ENCODE peak calls at places on chromosomes 6 and 20, in ten cellular contexts. One of them, this sample, is unnamed.
A peak's percentile ranks its signal among the peaks of the same experiment; 100 is the strongest.

GRCh38 chr6:169738972-169739529 is 12.3 kb downstream of the DYNLT2 start:
- DNase-seq in MM.1S: no peak
- DNase-seq in left ventricle myocardium inferior: no peak
- DNase-seq in astrocyte: no peak
- DNase-seq in GM06990: no peak
- DNase-seq in AG04450: no peak
- DNase-seq in lower leg skin: no peak
- DNase-seq in ovary: no peak
- DNase-seq in AG09309: no peak
- DNase-seq in Peyer's patch: no peak
- DNase-seq in this sample: no peak

GRCh38 chr6:108966855-108967755 is 118.9 kb downstream of the ARMC2 start:
- DNase-seq in ovary: peak; percentile 57
- DNase-seq in GM06990: no peak
- DNase-seq in Peyer's patch: no peak
- DNase-seq in AG04450: no peak
- DNase-seq in AG09309: no peak
- DNase-seq in lower leg skin: no peak
- DNase-seq in MM.1S: no peak
- DNase-seq in left ventricle myocardium inferior: peak; percentile 50
- DNase-seq in astrocyte: peak; percentile 51
- DNase-seq in this sample: peak; percentile 34

GRCh38 chr20:63471719-63472158 is 716 bp downstream of the KCNQ2 start:
- DNase-seq in left ventricle myocardium inferior: no peak
- DNase-seq in AG09309: no peak
- DNase-seq in Peyer's patch: no peak
- DNase-seq in GM06990: no peak
- DNase-seq in AG04450: no peak
- DNase-seq in lower leg skin: no peak
- DNase-seq in ovary: no peak
- DNase-seq in astrocyte: no peak
- DNase-seq in MM.1S: no peak
- DNase-seq in this sample: no peak

GRCh38 chr6:127749095-127749494 is 151.8 kb downstream of the THEMIS start:
- DNase-seq in MM.1S: no peak
- DNase-seq in AG04450: no peak
- DNase-seq in astrocyte: no peak
- DNase-seq in GM06990: no peak
- DNase-seq in ovary: no peak
- DNase-seq in left ventricle myocardium inferior: no peak
- DNase-seq in AG09309: no peak
- DNase-seq in lower leg skin: no peak
- DNase-seq in Peyer's patch: no peak
- DNase-seq in this sample: no peak

GRCh38 chr6:137928286-137928685 is 61.2 kb downstream of the TNFAIP3 start:
- DNase-seq in lower leg skin: no peak
- DNase-seq in GM06990: no peak
- DNase-seq in Peyer's patch: no peak
- DNase-seq in ovary: no peak
- DNase-seq in MM.1S: peak; percentile 59
- DNase-seq in AG04450: no peak
- DNase-seq in astrocyte: no peak
- DNase-seq in left ventricle myocardium inferior: no peak
- DNase-seq in AG09309: no peak
- DNase-seq in this sample: no peak

GRCh38 chr6:17863971-17864754 is 123.3 kb downstream of the KIF13A start:
- DNase-seq in astrocyte: peak; percentile 88
- DNase-seq in AG04450: no peak
- DNase-seq in Peyer's patch: no peak
- DNase-seq in lower leg skin: peak; percentile 41
- DNase-seq in left ventricle myocardium inferior: peak; percentile 27
- DNase-seq in AG09309: no peak
- DNase-seq in ovary: no peak
- DNase-seq in GM06990: no peak
- DNase-seq in MM.1S: no peak
- DNase-seq in this sample: peak; percentile 90

GRCh38 chr6:113599444-113599843 is 257.7 kb upstream of the MARCKS start:
- DNase-seq in MM.1S: no peak
- DNase-seq in AG09309: no peak
- DNase-seq in GM06990: no peak
- DNase-seq in Peyer's patch: no peak
- DNase-seq in astrocyte: peak; percentile 73
- DNase-seq in left ventricle myocardium inferior: no peak
- DNase-seq in AG04450: no peak
- DNase-seq in ovary: no peak
- DNase-seq in lower leg skin: no peak
- DNase-seq in this sample: peak; percentile 62

GRCh38 chr6:45504947-45505346 is 127.2 kb upstream of the SUPT3H start:
- DNase-seq in GM06990: no peak
- DNase-seq in AG09309: peak; percentile 38
- DNase-seq in ovary: peak; percentile 37
- DNase-seq in left ventricle myocardium inferior: no peak
- DNase-seq in AG04450: peak; percentile 94
- DNase-seq in Peyer's patch: no peak
- DNase-seq in MM.1S: no peak
- DNase-seq in lower leg skin: no peak
- DNase-seq in astrocyte: peak; percentile 96
- DNase-seq in this sample: peak; percentile 96

GRCh38 chr6:30889921-30890645 is 5.8 kb downstream of the DDR1 start:
- DNase-seq in left ventricle myocardium inferior: no peak
- DNase-seq in MM.1S: no peak
- DNase-seq in lower leg skin: no peak
- DNase-seq in AG09309: no peak
- DNase-seq in Peyer's patch: no peak
- DNase-seq in astrocyte: peak; percentile 37
- DNase-seq in AG04450: no peak
- DNase-seq in GM06990: no peak
- DNase-seq in ovary: peak; percentile 25
- DNase-seq in this sample: no peak

GRCh38 chr6:163422574-163422973 is 8.1 kb downstream of the QKI start:
- DNase-seq in MM.1S: no peak
- DNase-seq in lower leg skin: no peak
- DNase-seq in astrocyte: no peak
- DNase-seq in AG04450: no peak
- DNase-seq in ovary: no peak
- DNase-seq in left ventricle myocardium inferior: no peak
- DNase-seq in AG09309: no peak
- DNase-seq in GM06990: no peak
- DNase-seq in Peyer's patch: no peak
- DNase-seq in this sample: no peak

GRCh38 chr6:161327360-161327953 is 53.6 kb upstream of the AGPAT4 start:
- DNase-seq in GM06990: no peak
- DNase-seq in AG04450: no peak
- DNase-seq in ovary: no peak
- DNase-seq in left ventricle myocardium inferior: no peak
- DNase-seq in lower leg skin: no peak
- DNase-seq in AG09309: no peak
- DNase-seq in Peyer's patch: no peak
- DNase-seq in astrocyte: peak; percentile 3
- DNase-seq in MM.1S: no peak
- DNase-seq in this sample: no peak

GRCh38 chr6:142421285-142422202 is 119.7 kb downstream of the ADGRG6 start:
- DNase-seq in GM06990: no peak
- DNase-seq in ovary: no peak
- DNase-seq in astrocyte: peak; percentile 34
- DNase-seq in AG09309: no peak
- DNase-seq in Peyer's patch: no peak
- DNase-seq in AG04450: no peak
- DNase-seq in left ventricle myocardium inferior: no peak
- DNase-seq in MM.1S: no peak
- DNase-seq in lower leg skin: no peak
- DNase-seq in this sample: peak; percentile 19

GRCh38 chr20:52340036-52340634 is 148.6 kb upstream of the ZFP64 start:
- DNase-seq in astrocyte: no peak
- DNase-seq in AG09309: no peak
- DNase-seq in ovary: no peak
- DNase-seq in left ventricle myocardium inferior: no peak
- DNase-seq in lower leg skin: no peak
- DNase-seq in MM.1S: no peak
- DNase-seq in AG04450: no peak
- DNase-seq in GM06990: no peak
- DNase-seq in Peyer's patch: no peak
- DNase-seq in this sample: no peak

GRCh38 chr6:132780770-132781371 is 17.6 kb downstream of the SLC18B1 start:
- DNase-seq in Peyer's patch: no peak
- DNase-seq in ovary: no peak
- DNase-seq in AG04450: no peak
- DNase-seq in AG09309: peak; percentile 17
- DNase-seq in MM.1S: peak; percentile 26
- DNase-seq in lower leg skin: no peak
- DNase-seq in GM06990: no peak
- DNase-seq in left ventricle myocardium inferior: no peak
- DNase-seq in astrocyte: no peak
- DNase-seq in this sample: peak; percentile 47

GRCh38 chr6:169370054-169370453 is 116.4 kb upstream of the THBS2 start:
- DNase-seq in lower leg skin: no peak
- DNase-seq in left ventricle myocardium inferior: no peak
- DNase-seq in AG09309: no peak
- DNase-seq in GM06990: no peak
- DNase-seq in Peyer's patch: no peak
- DNase-seq in MM.1S: no peak
- DNase-seq in ovary: no peak
- DNase-seq in astrocyte: peak; percentile 71
- DNase-seq in AG04450: no peak
- DNase-seq in this sample: no peak

GRCh38 chr20:60463798-60464197 is 505.6 kb downstream of the CDH26 start:
- DNase-seq in Peyer's patch: no peak
- DNase-seq in GM06990: no peak
- DNase-seq in astrocyte: no peak
- DNase-seq in lower leg skin: no peak
- DNase-seq in ovary: no peak
- DNase-seq in AG04450: no peak
- DNase-seq in left ventricle myocardium inferior: no peak
- DNase-seq in AG09309: no peak
- DNase-seq in MM.1S: no peak
- DNase-seq in this sample: no peak

GRCh38 chr20:38730167-38730988 is 6.1 kb downstream of the SLC32A1 start:
- DNase-seq in MM.1S: no peak
- DNase-seq in ovary: no peak
- DNase-seq in lower leg skin: no peak
- DNase-seq in left ventricle myocardium inferior: no peak
- DNase-seq in astrocyte: no peak
- DNase-seq in AG04450: no peak
- DNase-seq in Peyer's patch: no peak
- DNase-seq in GM06990: peak; percentile 45
- DNase-seq in AG09309: no peak
- DNase-seq in this sample: no peak
- H3K4me3 ChIP-seq in MM.1S: peak overlapping the region; percentile 62
- H3K4me3 ChIP-seq in ovary: no peak overlapping the region
- H3K4me3 ChIP-seq in lower leg skin: no peak overlapping the region
- H3K4me3 ChIP-seq in left ventricle myocardium inferior: peak overlapping the region; percentile 53
- H3K4me3 ChIP-seq in astrocyte: no peak overlapping the region
- H3K4me3 ChIP-seq in AG04450: no peak overlapping the region
- H3K4me3 ChIP-seq in Peyer's patch: peak overlapping the region; percentile 29
- H3K4me3 ChIP-seq in GM06990: no peak overlapping the region
- H3K4me3 ChIP-seq in AG09309: no peak overlapping the region
- H3K4me3 ChIP-seq in this sample: no peak overlapping the region

DNA sequence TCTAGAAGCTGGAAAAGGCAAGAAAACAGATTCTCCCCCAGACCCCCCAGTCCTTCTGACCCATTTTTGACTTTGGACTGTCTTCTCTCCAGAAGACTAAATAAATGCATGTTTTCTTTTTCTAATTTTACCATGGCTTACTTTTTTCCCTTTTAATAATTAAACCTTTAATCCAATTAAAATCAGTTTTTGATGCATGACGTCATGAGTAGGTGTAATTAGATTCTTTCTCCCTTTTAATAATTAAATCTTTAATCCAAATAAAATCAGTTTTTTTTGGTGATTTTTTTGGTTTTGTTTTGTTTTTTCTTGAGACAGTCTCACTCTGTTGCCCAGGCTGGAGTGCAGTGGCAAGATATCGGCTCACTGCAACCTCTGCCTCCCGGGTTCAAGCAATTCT is 13.2 kb upstream of the NCOA5 start:
- DNase-seq in MM.1S: no peak
- DNase-seq in ovary: no peak
- DNase-seq in left ventricle myocardium inferior: no peak
- DNase-seq in GM06990: no peak
- DNase-seq in Peyer's patch: no peak
- DNase-seq in AG04450: no peak
- DNase-seq in AG09309: no peak
- DNase-seq in lower leg skin: no peak
- DNase-seq in astrocyte: no peak
- DNase-seq in this sample: no peak
- TF ChIP-seq CTCF in MM.1S: no peak
- TF ChIP-seq CTCF in ovary: no peak
- TF ChIP-seq CTCF in left ventricle myocardium inferior: no peak
- TF ChIP-seq CTCF in GM06990: no peak
- TF ChIP-seq CTCF in Peyer's patch: no peak
- TF ChIP-seq CTCF in AG04450: no peak
- TF ChIP-seq CTCF in AG09309: no peak
- TF ChIP-seq CTCF in lower leg skin: no peak
- TF ChIP-seq CTCF in astrocyte: no peak
- TF ChIP-seq CTCF in this sample: no peak

GRCh38 chr20:16124911-16125776 is 448.1 kb downstream of the KIF16B start:
- DNase-seq in lower leg skin: no peak
- DNase-seq in ovary: no peak
- DNase-seq in AG09309: no peak
- DNase-seq in Peyer's patch: no peak
- DNase-seq in astrocyte: no peak
- DNase-seq in AG04450: no peak
- DNase-seq in left ventricle myocardium inferior: no peak
- DNase-seq in GM06990: no peak
- DNase-seq in MM.1S: no peak
- DNase-seq in this sample: no peak
- H3K4me3 ChIP-seq in lower leg skin: no peak overlapping the region
- H3K4me3 ChIP-seq in ovary: no peak overlapping the region
- H3K4me3 ChIP-seq in AG09309: no peak overlapping the region
- H3K4me3 ChIP-seq in Peyer's patch: no peak overlapping the region
- H3K4me3 ChIP-seq in astrocyte: no peak overlapping the region
- H3K4me3 ChIP-seq in AG04450: no peak overlapping the region
- H3K4me3 ChIP-seq in left ventricle myocardium inferior: no peak overlapping the region
- H3K4me3 ChIP-seq in GM06990: no peak overlapping the region
- H3K4me3 ChIP-seq in MM.1S: no peak overlapping the region
- H3K4me3 ChIP-seq in this sample: no peak overlapping the region

DNA sequence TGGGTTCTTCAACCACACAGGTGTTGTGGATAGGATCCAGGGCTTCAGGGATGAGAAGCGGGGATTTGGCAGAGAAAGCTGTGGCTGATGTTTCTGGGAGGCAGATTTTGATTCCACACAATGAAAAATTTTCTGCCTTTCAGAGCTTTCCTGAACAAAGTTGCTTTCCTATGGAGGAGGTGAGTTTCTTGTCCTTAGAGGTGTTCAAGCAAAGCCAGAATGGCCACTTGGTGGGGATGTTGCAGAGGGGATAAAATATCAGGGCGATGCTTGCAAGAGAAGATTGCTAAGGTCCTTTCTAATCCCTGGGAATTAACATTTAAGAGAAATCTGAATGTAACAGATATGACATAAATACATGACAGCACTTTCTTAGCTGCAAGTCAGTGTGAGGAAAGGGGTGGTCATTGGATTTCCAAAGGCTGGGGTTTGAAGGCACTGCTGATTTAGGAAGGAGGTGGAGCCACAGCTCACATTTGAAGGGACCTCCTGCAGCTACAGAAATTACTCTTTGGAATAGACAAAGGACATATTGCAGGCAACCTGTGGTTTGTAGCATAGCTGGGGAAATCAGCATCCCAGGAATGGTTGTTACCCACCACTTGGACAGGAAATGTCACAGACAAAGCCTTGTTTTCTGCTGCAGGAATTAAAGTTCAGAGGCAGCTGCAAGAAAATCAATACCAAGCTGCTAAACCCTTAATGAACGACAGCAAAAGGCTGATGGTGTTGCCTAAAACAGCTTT is 271.1 kb upstream of the CHD6 start:
- DNase-seq in AG09309: no peak
- DNase-seq in GM06990: no peak
- DNase-seq in left ventricle myocardium inferior: no peak
- DNase-seq in astrocyte: no peak
- DNase-seq in lower leg skin: no peak
- DNase-seq in Peyer's patch: no peak
- DNase-seq in ovary: no peak
- DNase-seq in AG04450: no peak
- DNase-seq in MM.1S: no peak
- DNase-seq in this sample: peak; percentile 1
- TF ChIP-seq CTCF in AG09309: no peak
- TF ChIP-seq CTCF in GM06990: peak; percentile 24
- TF ChIP-seq CTCF in left ventricle myocardium inferior: peak; percentile 27
- TF ChIP-seq CTCF in astrocyte: no peak
- TF ChIP-seq CTCF in lower leg skin: no peak
- TF ChIP-seq CTCF in Peyer's patch: no peak
- TF ChIP-seq CTCF in ovary: no peak
- TF ChIP-seq CTCF in AG04450: no peak
- TF ChIP-seq CTCF in MM.1S: peak; percentile 43
- TF ChIP-seq CTCF in this sample: peak; percentile 6